ENCODE peak calls at places on chromosomes 1 and 21, in eight cellular contexts. One of them, this sample, is unnamed.

GRCh38 chr1:206496131-206496793 is 11.1 kb upstream of the RASSF5 start:
- DNase-seq in colonic mucosa: no peak
- DNase-seq in activated naive CD4-positive, alpha-beta T cell: no peak
- DNase-seq in effector CD4-positive, alpha-beta T cell: no peak
- DNase-seq in fibroblast of pulmonary artery: no peak
- DNase-seq in non-pigmented ciliary epithelial cell: no peak
- DNase-seq in effector memory CD8-positive, alpha-beta T cell: no peak
- DNase-seq in body of pancreas: peak
- DNase-seq in this sample: no peak

GRCh38 chr1:227919916-227920315 is 27.8 kb downstream of the WNT9A start:
- DNase-seq in colonic mucosa: no peak
- DNase-seq in activated naive CD4-positive, alpha-beta T cell: no peak
- DNase-seq in effector CD4-positive, alpha-beta T cell: no peak
- DNase-seq in fibroblast of pulmonary artery: no peak
- DNase-seq in non-pigmented ciliary epithelial cell: no peak
- DNase-seq in effector memory CD8-positive, alpha-beta T cell: no peak
- DNase-seq in body of pancreas: no peak
- DNase-seq in this sample: no peak

GRCh38 chr1:111515291-111516007 is 12.0 kb upstream of the ADORA3 start:
- DNase-seq in colonic mucosa: no peak
- DNase-seq in activated naive CD4-positive, alpha-beta T cell: no peak
- DNase-seq in effector CD4-positive, alpha-beta T cell: no peak
- DNase-seq in fibroblast of pulmonary artery: peak
- DNase-seq in non-pigmented ciliary epithelial cell: no peak
- DNase-seq in effector memory CD8-positive, alpha-beta T cell: no peak
- DNase-seq in body of pancreas: peak
- DNase-seq in this sample: peak

GRCh38 chr1:18868354-18868753 is 8.9 kb upstream of the TAS1R2 start:
- DNase-seq in colonic mucosa: no peak
- DNase-seq in activated naive CD4-positive, alpha-beta T cell: no peak
- DNase-seq in effector CD4-positive, alpha-beta T cell: no peak
- DNase-seq in fibroblast of pulmonary artery: no peak
- DNase-seq in non-pigmented ciliary epithelial cell: no peak
- DNase-seq in effector memory CD8-positive, alpha-beta T cell: no peak
- DNase-seq in body of pancreas: no peak
- DNase-seq in this sample: no peak

GRCh38 chr1:54384921-54385726 is 21.1 kb downstream of the SSBP3 start:
- DNase-seq in colonic mucosa: no peak
- DNase-seq in activated naive CD4-positive, alpha-beta T cell: no peak
- DNase-seq in effector CD4-positive, alpha-beta T cell: no peak
- DNase-seq in fibroblast of pulmonary artery: peak
- DNase-seq in non-pigmented ciliary epithelial cell: no peak
- DNase-seq in effector memory CD8-positive, alpha-beta T cell: no peak
- DNase-seq in body of pancreas: no peak
- DNase-seq in this sample: no peak

GRCh38 chr1:179930867-179931266 is 23.7 kb upstream of the CEP350 start:
- DNase-seq in colonic mucosa: no peak
- DNase-seq in activated naive CD4-positive, alpha-beta T cell: no peak
- DNase-seq in effector CD4-positive, alpha-beta T cell: no peak
- DNase-seq in fibroblast of pulmonary artery: no peak
- DNase-seq in non-pigmented ciliary epithelial cell: no peak
- DNase-seq in effector memory CD8-positive, alpha-beta T cell: no peak
- DNase-seq in body of pancreas: no peak
- DNase-seq in this sample: peak

GRCh38 chr1:76059461-76059860 is 15.1 kb upstream of the ST6GALNAC3 start:
- DNase-seq in colonic mucosa: no peak
- DNase-seq in activated naive CD4-positive, alpha-beta T cell: no peak
- DNase-seq in effector CD4-positive, alpha-beta T cell: no peak
- DNase-seq in fibroblast of pulmonary artery: no peak
- DNase-seq in non-pigmented ciliary epithelial cell: no peak
- DNase-seq in effector memory CD8-positive, alpha-beta T cell: no peak
- DNase-seq in body of pancreas: no peak
- DNase-seq in this sample: no peak

GRCh38 chr1:25804244-25804963 is 4.4 kb downstream of the SELENON start:
- DNase-seq in colonic mucosa: no peak
- DNase-seq in activated naive CD4-positive, alpha-beta T cell: no peak
- DNase-seq in effector CD4-positive, alpha-beta T cell: no peak
- DNase-seq in fibroblast of pulmonary artery: peak
- DNase-seq in non-pigmented ciliary epithelial cell: no peak
- DNase-seq in effector memory CD8-positive, alpha-beta T cell: no peak
- DNase-seq in body of pancreas: no peak
- DNase-seq in this sample: no peak

GRCh38 chr1:9846611-9847171 is 22.9 kb upstream of the CLSTN1 start:
- DNase-seq in colonic mucosa: no peak
- DNase-seq in activated naive CD4-positive, alpha-beta T cell: no peak
- DNase-seq in effector CD4-positive, alpha-beta T cell: no peak
- DNase-seq in fibroblast of pulmonary artery: no peak
- DNase-seq in non-pigmented ciliary epithelial cell: no peak
- DNase-seq in effector memory CD8-positive, alpha-beta T cell: no peak
- DNase-seq in body of pancreas: no peak
- DNase-seq in this sample: no peak

GRCh38 chr1:67561704-67562113 is 123.3 kb upstream of the GADD45A start:
- DNase-seq in colonic mucosa: peak
- DNase-seq in activated naive CD4-positive, alpha-beta T cell: peak
- DNase-seq in effector CD4-positive, alpha-beta T cell: peak
- DNase-seq in fibroblast of pulmonary artery: peak
- DNase-seq in non-pigmented ciliary epithelial cell: no peak
- DNase-seq in effector memory CD8-positive, alpha-beta T cell: peak
- DNase-seq in body of pancreas: peak
- DNase-seq in this sample: peak

GRCh38 chr21:46320331-46320801 is 3.3 kb downstream of the C21orf58 start:
- DNase-seq in colonic mucosa: no peak
- DNase-seq in activated naive CD4-positive, alpha-beta T cell: no peak
- DNase-seq in effector CD4-positive, alpha-beta T cell: no peak
- DNase-seq in fibroblast of pulmonary artery: no peak
- DNase-seq in non-pigmented ciliary epithelial cell: no peak
- DNase-seq in effector memory CD8-positive, alpha-beta T cell: no peak
- DNase-seq in body of pancreas: no peak
- DNase-seq in this sample: no peak

This sample was measured in brain microvascular endothelial cell.